ENCODE peak calls at places on chromosomes 5 and 9, in ten cellular contexts. B is SHP77; M is activated CD4-positive, CD25-positive, alpha-beta regulatory T cell; W is brain microvascular endothelial cell; H is epithelial cell of esophagus; K is aorta; X is GM23338; P is fibroblast of pulmonary artery; D is nephron progenitor cell; F is activated T-helper 1 cell treated with anti-CD3 and anti-CD28 coated beads, Interleukin-2, amount 50 U/mL, for 16 hours. E is an unnamed sample.

GRCh38 chr9:127176631-127177030 is 54.2 kb upstream of the ANGPTL2 start:
- DNase-seq in B (no peak), M (no peak), W (no peak), H (no peak), K (peak), X (no peak), P (no peak), D (no peak), F (no peak), E (no peak)

GRCh38 chr9:88932766-88933165 is 58.5 kb upstream of the S1PR3 start:
- DNase-seq in B (peak), M (no peak), W (no peak), H (peak), K (no peak), X (peak), P (no peak), D (no peak), F (no peak), E (no peak)

GRCh38 chr9:116661037-116661954 is 25.8 kb upstream of the TRIM32 start:
- DNase-seq in B (peak), M (no peak), W (peak), H (peak), K (no peak), X (peak), P (peak), D (peak), F (no peak), E (peak)

GRCh38 chr9:35954942-35955546 is 2.9 kb downstream of the OR2S2 start:
- DNase-seq in B (peak), M (no peak), W (peak), H (peak), K (no peak), X (peak), P (peak), D (peak), F (no peak), E (peak)

GRCh38 chr5:27845248-27845647 is 806.9 kb upstream of the CDH9 start:
- DNase-seq in B (no peak), M (no peak), W (no peak), H (no peak), K (no peak), X (no peak), P (no peak), D (no peak), F (no peak), E (no peak)

GRCh38 chr5:53942724-53943123 is 367.6 kb downstream of the ARL15 start:
- DNase-seq in B (no peak), M (no peak), W (peak), H (peak), K (no peak), X (no peak), P (peak), D (no peak), F (no peak), E (no peak)

GRCh38 chr5:96657068-96657467 is 5.1 kb upstream of the CAST start:
- DNase-seq in B (no peak), M (peak), W (peak), H (peak), K (no peak), X (no peak), P (peak), D (no peak), F (peak), E (peak)

GRCh38 chr5:58545912-58546311 is 37.0 kb upstream of the RAB3C start:
- DNase-seq in B (no peak), M (no peak), W (no peak), H (peak), K (no peak), X (no peak), P (no peak), D (no peak), F (no peak), E (peak)

GRCh38 chr5:36878421-36879088 is 2.0 kb downstream of the NIPBL start:
- DNase-seq in B (peak), M (no peak), W (no peak), H (peak), K (peak), X (peak), P (peak), D (peak), F (no peak), E (no peak)

GRCh38 chr5:172659909-172660628 is 19.0 kb downstream of the NEURL1B start:
- DNase-seq in B (peak), M (no peak), W (peak), H (peak), K (peak), X (peak), P (peak), D (peak), F (no peak), E (no peak)

GRCh38 chr5:180283026-180283615 is 8.8 kb downstream of the MAPK9 start:
- DNase-seq in B (no peak), M (no peak), W (no peak), H (peak), K (no peak), X (no peak), P (peak), D (no peak), F (no peak), E (no peak)

GRCh38 chr9:99787552-99787951 is 34.1 kb upstream of the NR4A3 start:
- DNase-seq in B (no peak), M (no peak), W (no peak), H (no peak), K (no peak), X (no peak), P (no peak), D (no peak), F (no peak), E (peak)

GRCh38 chr5:96745025-96745424 is 62.7 kb downstream of the ERAP1 start:
- DNase-seq in B (no peak), M (no peak), W (no peak), H (no peak), K (no peak), X (no peak), P (no peak), D (no peak), F (no peak), E (no peak)

GRCh38 chr5:143913008-143913752 is 101.2 kb downstream of the HMHB1 start:
- DNase-seq in B (no peak), M (no peak), W (peak), H (peak), K (no peak), X (no peak), P (peak), D (no peak), F (no peak), E (no peak)

GRCh38 chr5:56639491-56639890 is 175.9 kb upstream of the MAP3K1 start:
- DNase-seq in B (no peak), M (no peak), W (no peak), H (no peak), K (no peak), X (no peak), P (no peak), D (no peak), F (no peak), E (no peak)

GRCh38 chr9:130663258-130664171 is 879 bp upstream of the PRDM12 start:
- DNase-seq in B (no peak), M (no peak), W (no peak), H (no peak), K (no peak), X (peak), P (no peak), D (peak), F (no peak), E (no peak)